ENCODE peak calls at places on chromosomes 3 and 15, in five cellular contexts. One of them, this sample, is unnamed.

GRCh38 chr3:155667988-155668387 is 76.9 kb downstream of the PLCH1 start:
- DNase-seq in CD4-positive, alpha-beta T cell: no peak
- DNase-seq in neuronal stem cell: no peak
- DNase-seq in ovary: no peak
- DNase-seq in heart left ventricle: no peak
- DNase-seq in this sample: no peak

GRCh38 chr3:45337839-45338470 is 50.4 kb upstream of the LARS2 start:
- DNase-seq in CD4-positive, alpha-beta T cell: no peak
- DNase-seq in neuronal stem cell: no peak
- DNase-seq in ovary: no peak
- DNase-seq in heart left ventricle: no peak
- DNase-seq in this sample: no peak

GRCh38 chr3:164732166-164732565 is 346.1 kb downstream of the SI start:
- DNase-seq in CD4-positive, alpha-beta T cell: no peak
- DNase-seq in neuronal stem cell: no peak
- DNase-seq in ovary: no peak
- DNase-seq in heart left ventricle: no peak
- DNase-seq in this sample: no peak

GRCh38 chr3:44264146-44264545 is 22.5 kb downstream of the TOPAZ1 start:
- DNase-seq in CD4-positive, alpha-beta T cell: no peak
- DNase-seq in neuronal stem cell: no peak
- DNase-seq in ovary: no peak
- DNase-seq in heart left ventricle: no peak
- DNase-seq in this sample: no peak

GRCh38 chr3:117439812-117440211 is 730.2 kb downstream of the TUSC7 start:
- DNase-seq in CD4-positive, alpha-beta T cell: no peak
- DNase-seq in neuronal stem cell: peak; percentile 39
- DNase-seq in ovary: no peak
- DNase-seq in heart left ventricle: no peak
- DNase-seq in this sample: no peak

GRCh38 chr3:123122525-123123315 is 55.9 kb downstream of the PDIA5 start:
- DNase-seq in CD4-positive, alpha-beta T cell: no peak
- DNase-seq in neuronal stem cell: no peak
- DNase-seq in ovary: no peak
- DNase-seq in heart left ventricle: no peak
- DNase-seq in this sample: peak; percentile 54

GRCh38 chr15:79310612-79310984 is 314 bp upstream of the TMED3 start:
- DNase-seq in CD4-positive, alpha-beta T cell: no peak
- DNase-seq in neuronal stem cell: no peak
- DNase-seq in ovary: no peak
- DNase-seq in heart left ventricle: no peak
- DNase-seq in this sample: no peak

GRCh38 chr3:176430244-176430893 is 766.9 kb downstream of the TBL1XR1 start:
- DNase-seq in CD4-positive, alpha-beta T cell: no peak
- DNase-seq in neuronal stem cell: peak; percentile 14
- DNase-seq in ovary: no peak
- DNase-seq in heart left ventricle: no peak
- DNase-seq in this sample: no peak

GRCh38 chr3:130093741-130094391 is 12.2 kb downstream of the ALG1L2 start:
- DNase-seq in CD4-positive, alpha-beta T cell: no peak
- DNase-seq in neuronal stem cell: no peak
- DNase-seq in ovary: no peak
- DNase-seq in heart left ventricle: no peak
- DNase-seq in this sample: no peak

GRCh38 chr15:70196314-70197291 is 98.9 kb upstream of the TLE3 start:
- DNase-seq in CD4-positive, alpha-beta T cell: peak; percentile 9
- DNase-seq in neuronal stem cell: peak; percentile 82
- DNase-seq in ovary: peak; percentile 44
- DNase-seq in heart left ventricle: no peak
- DNase-seq in this sample: peak; percentile 73

GRCh38 chr15:33148129-33148850 is 46.2 kb downstream of the FMN1 start:
- DNase-seq in CD4-positive, alpha-beta T cell: no peak
- DNase-seq in neuronal stem cell: no peak
- DNase-seq in ovary: no peak
- DNase-seq in heart left ventricle: no peak
- DNase-seq in this sample: no peak

GRCh38 chr3:149378420-149379388 is 1.3 kb upstream of the TM4SF1 start:
- DNase-seq in CD4-positive, alpha-beta T cell: no peak
- DNase-seq in neuronal stem cell: no peak
- DNase-seq in ovary: no peak
- DNase-seq in heart left ventricle: no peak
- DNase-seq in this sample: no peak

GRCh38 chr3:40920041-40920440 is 279.3 kb upstream of the CTNNB1 start:
- DNase-seq in CD4-positive, alpha-beta T cell: no peak
- DNase-seq in neuronal stem cell: no peak
- DNase-seq in ovary: no peak
- DNase-seq in heart left ventricle: no peak
- DNase-seq in this sample: no peak

GRCh38 chr3:21618695-21619094 is 132.3 kb downstream of the ZNF385D start:
- DNase-seq in CD4-positive, alpha-beta T cell: no peak
- DNase-seq in neuronal stem cell: no peak
- DNase-seq in ovary: no peak
- DNase-seq in heart left ventricle: no peak
- DNase-seq in this sample: no peak

GRCh38 chr3:55449527-55449926 is 37.6 kb downstream of the WNT5A start:
- DNase-seq in CD4-positive, alpha-beta T cell: no peak
- DNase-seq in neuronal stem cell: no peak
- DNase-seq in ovary: no peak
- DNase-seq in heart left ventricle: no peak
- DNase-seq in this sample: no peak

GRCh38 chr15:100284191-100284590 is 57.6 kb downstream of the ADAMTS17 start:
- DNase-seq in CD4-positive, alpha-beta T cell: no peak
- DNase-seq in neuronal stem cell: no peak
- DNase-seq in ovary: no peak
- DNase-seq in heart left ventricle: no peak
- DNase-seq in this sample: peak; percentile 19

GRCh38 chr3:194128202-194128907 is 7.6 kb upstream of the HES1 start:
- DNase-seq in CD4-positive, alpha-beta T cell: no peak
- DNase-seq in neuronal stem cell: no peak
- DNase-seq in ovary: no peak
- DNase-seq in heart left ventricle: no peak
- DNase-seq in this sample: no peak

GRCh38 chr3:42839616-42840015 is 30.4 kb downstream of the ACKR2 start:
- DNase-seq in CD4-positive, alpha-beta T cell: peak; percentile 11
- DNase-seq in neuronal stem cell: peak; percentile 38
- DNase-seq in ovary: peak; percentile 31
- DNase-seq in heart left ventricle: no peak
- DNase-seq in this sample: no peak

GRCh38 chr3:69739204-69740102 is at the start of gene MITF:
- DNase-seq in CD4-positive, alpha-beta T cell: no peak
- DNase-seq in neuronal stem cell: peak; percentile 75
- DNase-seq in ovary: peak; percentile 92
- DNase-seq in heart left ventricle: peak; percentile 94
- DNase-seq in this sample: peak; percentile 96

GRCh38 chr3:70608434-70608833 is 296.0 kb upstream of the MDFIC2 start:
- DNase-seq in CD4-positive, alpha-beta T cell: no peak
- DNase-seq in neuronal stem cell: no peak
- DNase-seq in ovary: no peak
- DNase-seq in heart left ventricle: no peak
- DNase-seq in this sample: no peak

DNA sequence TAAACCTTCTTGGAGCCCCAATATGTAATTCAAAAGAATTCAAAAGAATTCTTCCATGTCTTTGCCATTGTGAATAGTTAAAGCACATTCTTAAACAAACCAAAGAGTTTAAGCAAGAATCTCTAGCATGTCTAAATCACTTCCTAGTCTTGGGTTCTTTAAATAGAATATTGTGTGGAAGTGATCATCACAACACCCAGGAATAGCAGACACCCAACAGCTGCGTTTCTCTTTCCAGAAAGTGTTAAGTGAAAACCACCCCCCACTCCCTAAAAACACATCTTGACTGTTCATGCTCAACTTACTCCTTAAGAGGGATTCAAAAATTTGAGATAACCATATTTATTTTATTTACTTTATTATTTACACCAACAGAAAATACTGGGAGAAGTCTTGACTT is 24.1 kb upstream of the CAPN7 start:
- DNase-seq in CD4-positive, alpha-beta T cell: no peak
- DNase-seq in neuronal stem cell: no peak
- DNase-seq in ovary: no peak
- DNase-seq in heart left ventricle: no peak
- DNase-seq in this sample: no peak
- H3K27me3 ChIP-seq in CD4-positive, alpha-beta T cell: no peaks in the 10 kb centered on the region
- H3K27me3 ChIP-seq in neuronal stem cell: peaks cover 14% of the 10 kb centered on the region
- H3K27me3 ChIP-seq in ovary: no peaks in the 10 kb centered on the region
- H3K27me3 ChIP-seq in heart left ventricle: no peaks in the 10 kb centered on the region
- H3K27me3 ChIP-seq in this sample: no peaks in the 10 kb centered on the region

DNA sequence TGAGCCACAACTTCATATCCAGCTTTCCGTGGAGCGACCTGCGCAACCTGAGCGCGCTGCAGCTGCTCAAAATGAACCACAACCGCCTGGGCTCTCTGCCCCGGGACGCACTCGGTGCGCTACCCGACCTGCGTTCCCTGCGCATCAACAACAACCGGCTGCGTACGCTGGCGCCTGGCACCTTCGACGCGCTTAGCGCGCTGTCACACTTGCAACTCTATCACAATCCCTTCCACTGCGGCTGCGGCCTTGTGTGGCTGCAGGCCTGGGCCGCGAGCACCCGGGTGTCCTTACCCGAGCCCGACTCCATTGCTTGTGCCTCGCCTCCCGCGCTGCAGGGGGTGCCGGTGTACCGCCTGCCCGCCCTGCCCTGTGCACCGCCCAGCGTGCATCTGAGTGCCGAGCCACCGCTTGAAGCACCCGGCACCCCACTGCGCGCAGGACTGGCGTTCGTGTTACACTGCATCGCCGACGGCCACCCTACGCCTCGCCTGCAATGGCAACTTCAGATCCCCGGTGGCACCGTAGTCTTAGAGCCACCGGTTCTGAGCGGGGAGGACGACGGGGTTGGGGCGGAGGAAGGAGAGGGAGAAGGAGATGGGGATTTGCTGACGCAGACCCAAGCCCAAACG is 2.8 kb downstream of the ISLR2 start:
- DNase-seq in CD4-positive, alpha-beta T cell: no peak
- DNase-seq in neuronal stem cell: no peak
- DNase-seq in ovary: no peak
- DNase-seq in heart left ventricle: no peak
- DNase-seq in this sample: no peak
- H3K27me3 ChIP-seq in CD4-positive, alpha-beta T cell: peaks cover 94% of the 10 kb centered on the region
- H3K27me3 ChIP-seq in neuronal stem cell: peaks cover 72% of the 10 kb centered on the region
- H3K27me3 ChIP-seq in ovary: peaks cover 4% of the 10 kb centered on the region
- H3K27me3 ChIP-seq in heart left ventricle: peaks cover 57% of the 10 kb centered on the region
- H3K27me3 ChIP-seq in this sample: peaks cover 4% of the 10 kb centered on the region

GRCh38 chr15:88606437-88606794 is 14.7 kb upstream of the AEN start:
- DNase-seq in CD4-positive, alpha-beta T cell: no peak
- DNase-seq in neuronal stem cell: no peak
- DNase-seq in ovary: no peak
- DNase-seq in heart left ventricle: no peak
- DNase-seq in this sample: no peak

GRCh38 chr15:88609344-88609743 is 11.8 kb upstream of the AEN start:
- DNase-seq in CD4-positive, alpha-beta T cell: no peak
- DNase-seq in neuronal stem cell: no peak
- DNase-seq in ovary: no peak
- DNase-seq in heart left ventricle: no peak
- DNase-seq in this sample: no peak

GRCh38 chr15:88610756-88611231 is 10.3 kb upstream of the AEN start:
- DNase-seq in CD4-positive, alpha-beta T cell: no peak
- DNase-seq in neuronal stem cell: peak; percentile 74
- DNase-seq in ovary: no peak
- DNase-seq in heart left ventricle: no peak
- DNase-seq in this sample: no peak

GRCh38 chr15:88605507-88606436 is 15.4 kb upstream of the AEN start:
- DNase-seq in CD4-positive, alpha-beta T cell: peak; percentile 37
- DNase-seq in neuronal stem cell: peak; percentile 80
- DNase-seq in ovary: peak; percentile 38
- DNase-seq in heart left ventricle: peak; percentile 48
- DNase-seq in this sample: peak; percentile 63

GRCh38 chr15:88608607-88609181 is 12.4 kb upstream of the AEN start:
- DNase-seq in CD4-positive, alpha-beta T cell: no peak
- DNase-seq in neuronal stem cell: no peak
- DNase-seq in ovary: no peak
- DNase-seq in heart left ventricle: no peak
- DNase-seq in this sample: no peak
- H3K27me3 ChIP-seq in CD4-positive, alpha-beta T cell: peaks cover 78% of the 10 kb centered on the region
- H3K27me3 ChIP-seq in neuronal stem cell: peaks cover 46% of the 10 kb centered on the region
- H3K27me3 ChIP-seq in ovary: no peaks in the 10 kb centered on the region
- H3K27me3 ChIP-seq in heart left ventricle: peaks cover 20% of the 10 kb centered on the region
- H3K27me3 ChIP-seq in this sample: no peaks in the 10 kb centered on the region

GRCh38 chr3:3184876-3185275 is 5.4 kb upstream of the CRBN start:
- DNase-seq in CD4-positive, alpha-beta T cell: no peak
- DNase-seq in neuronal stem cell: no peak
- DNase-seq in ovary: no peak
- DNase-seq in heart left ventricle: no peak
- DNase-seq in this sample: no peak
- H3K27me3 ChIP-seq in CD4-positive, alpha-beta T cell: no peaks in the 10 kb centered on the region
- H3K27me3 ChIP-seq in neuronal stem cell: peaks cover 7% of the 10 kb centered on the region
- H3K27me3 ChIP-seq in ovary: no peaks in the 10 kb centered on the region
- H3K27me3 ChIP-seq in heart left ventricle: no peaks in the 10 kb centered on the region
- H3K27me3 ChIP-seq in this sample: no peaks in the 10 kb centered on the region

DNA sequence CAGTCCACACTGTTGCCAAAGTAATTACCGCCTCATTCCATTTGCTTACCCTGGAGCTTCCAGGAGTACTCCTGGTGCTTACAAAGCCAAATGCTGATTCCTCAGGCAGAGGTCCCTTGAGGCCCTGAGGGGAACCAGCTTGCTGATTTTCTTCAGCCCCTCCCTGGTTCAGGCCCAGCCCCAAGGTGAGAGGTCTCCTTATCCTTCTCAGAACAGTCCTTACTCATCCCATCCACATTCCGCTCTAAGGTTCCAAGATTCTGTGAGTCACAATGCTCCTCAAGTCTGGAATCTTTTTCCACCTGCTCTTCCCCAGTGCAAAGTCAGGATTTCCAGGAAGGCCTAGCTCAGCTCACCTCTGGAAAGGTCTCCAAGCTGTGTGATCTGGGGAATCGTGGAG is 1.8 kb upstream of the ATP10A start:
- DNase-seq in CD4-positive, alpha-beta T cell: no peak
- DNase-seq in neuronal stem cell: no peak
- DNase-seq in ovary: no peak
- DNase-seq in heart left ventricle: no peak
- DNase-seq in this sample: no peak
- H3K27me3 ChIP-seq in CD4-positive, alpha-beta T cell: no peaks in the 10 kb centered on the region
- H3K27me3 ChIP-seq in neuronal stem cell: peaks cover 55% of the 10 kb centered on the region
- H3K27me3 ChIP-seq in ovary: no peaks in the 10 kb centered on the region
- H3K27me3 ChIP-seq in heart left ventricle: no peaks in the 10 kb centered on the region
- H3K27me3 ChIP-seq in this sample: no peaks in the 10 kb centered on the region

DNA sequence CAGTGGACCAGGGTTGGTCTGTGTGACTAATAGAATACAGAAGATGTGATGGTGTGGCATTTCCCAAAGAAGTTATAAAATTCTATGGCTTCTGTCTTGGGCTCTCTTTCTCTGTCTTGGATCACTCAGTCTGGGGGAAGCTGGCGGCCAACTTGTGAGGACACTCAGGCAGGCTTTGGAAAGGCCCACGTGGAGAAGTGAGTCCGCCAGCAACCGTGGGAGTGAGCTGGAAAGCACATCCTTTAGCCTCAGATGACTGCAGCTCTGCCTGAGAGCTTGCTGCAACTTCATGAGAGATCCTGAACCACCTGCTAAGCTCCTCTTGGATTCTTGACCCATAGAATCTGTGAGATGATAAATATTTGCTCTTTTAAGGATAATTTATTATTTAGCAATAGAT is 72.0 kb upstream of the RASGRP1 start:
- DNase-seq in CD4-positive, alpha-beta T cell: no peak
- DNase-seq in neuronal stem cell: no peak
- DNase-seq in ovary: no peak
- DNase-seq in heart left ventricle: peak; percentile 29
- DNase-seq in this sample: no peak
- H3K27me3 ChIP-seq in CD4-positive, alpha-beta T cell: no peaks in the 10 kb centered on the region
- H3K27me3 ChIP-seq in neuronal stem cell: no peaks in the 10 kb centered on the region
- H3K27me3 ChIP-seq in ovary: no peaks in the 10 kb centered on the region
- H3K27me3 ChIP-seq in heart left ventricle: no peaks in the 10 kb centered on the region
- H3K27me3 ChIP-seq in this sample: no peaks in the 10 kb centered on the region